ENCODE peak calls at places on chromosomes 2 and 18, in four cellular contexts. H, F, Z and X are unnamed samples.

GRCh38 chr18:25349926-25350560 is 1.9 kb downstream of the ZNF521 start:
- DNase-seq in F (peak; percentile 41), Z (peak; percentile 42), H (peak; percentile 63), X (peak; percentile 87)

GRCh38 chr2:68043719-68044498 is 18.9 kb downstream of the C1D start:
- DNase-seq in F (no peak), Z (no peak), H (no peak), X (no peak)

GRCh38 chr18:74378179-74378682 is 62.6 kb downstream of the C18orf63 start:
- DNase-seq in F (no peak), H (no peak), Z (no peak), X (no peak)

GRCh38 chr2:48738806-48739205 is 16.7 kb downstream of the LHCGR start:
- DNase-seq in H (no peak), F (no peak), Z (no peak), X (no peak)

GRCh38 chr2:217858519-217859466 is 144.0 kb downstream of the TNS1 start:
- DNase-seq in F (peak; percentile 43), Z (peak; percentile 88), H (no peak), X (peak; percentile 79)

GRCh38 chr2:147649288-147649687 is 195.5 kb upstream of the ACVR2A start:
- DNase-seq in Z (no peak), F (peak; percentile 36), H (peak; percentile 62), X (no peak)

GRCh38 chr2:75632091-75632704 is 14.4 kb upstream of the MRPL19 start:
- DNase-seq in H (no peak), Z (no peak), F (no peak), X (no peak)

GRCh38 chr2:195805283-195805976 is 148.4 kb downstream of the SLC39A10 start:
- DNase-seq in H (no peak), F (no peak), Z (no peak), X (no peak)

GRCh38 chr2:1283020-1283801 is 130.1 kb upstream of the TPO start:
- DNase-seq in Z (no peak), F (no peak), H (no peak), X (peak; percentile 60)

GRCh38 chr18:63779386-63779785 is 4.2 kb downstream of the SERPINB7 start:
- DNase-seq in Z (no peak), H (no peak), F (no peak), X (no peak)

GRCh38 chr2:40380036-40380435 is 71.9 kb downstream of the SLC8A1 start:
- DNase-seq in H (no peak), F (no peak), Z (no peak), X (no peak)

GRCh38 chr2:54233832-54234649 is 22.0 kb downstream of the TSPYL6 start:
- DNase-seq in F (no peak), Z (no peak), H (no peak), X (no peak)

GRCh38 chr2:42052702-42053481 is 5.1 kb downstream of the PKDCC start:
- DNase-seq in F (no peak), Z (no peak), H (no peak), X (no peak)

GRCh38 chr2:36743954-36744353 is 47.4 kb downstream of the VIT start:
- DNase-seq in Z (no peak), H (no peak), F (no peak), X (no peak)

GRCh38 chr2:215290980-215291599 is 20.8 kb upstream of the ATIC start:
- DNase-seq in F (no peak), H (no peak), Z (no peak), X (no peak)

GRCh38 chr18:75915941-75916640 is 488.6 kb upstream of the SMIM21 start:
- DNase-seq in Z (no peak), F (peak; percentile 84), H (peak; percentile 71), X (peak; percentile 87)

GRCh38 chr2:183215917-183216316 is 91.7 kb downstream of the NUP35 start:
- DNase-seq in Z (no peak), H (no peak), F (no peak), X (no peak)

GRCh38 chr2:43934567-43934966 is 61.2 kb downstream of the LRPPRC start:
- DNase-seq in H (no peak), F (no peak), Z (no peak), X (no peak)

GRCh38 chr18:12036201-12036751 is 55.0 kb downstream of the IMPA2 start:
- DNase-seq in H (peak; percentile 75), F (no peak), Z (no peak), X (no peak)

GRCh38 chr2:9797681-9798556 is 45.4 kb upstream of the TAF1B start:
- DNase-seq in H (peak; percentile 43), Z (peak; percentile 5), F (no peak), X (peak; percentile 48)

GRCh38 chr18:22318745-22319407 is 98.8 kb downstream of the CTAGE1 start:
- DNase-seq in H (no peak), Z (no peak), F (no peak), X (no peak)

GRCh38 chr2:48448274-48449061 is 81.5 kb upstream of the STON1 start:
- DNase-seq in Z (no peak), F (no peak), H (no peak), X (no peak)

GRCh38 chr18:46282177-46282570 is 178.0 kb downstream of the HAUS1 start:
- DNase-seq in Z (no peak), H (no peak), F (no peak), X (no peak)

GRCh38 chr18:36511791-36512352 is 214.4 kb downstream of the FHOD3 start:
- DNase-seq in H (no peak), F (no peak), Z (no peak), X (no peak)

GRCh38 chr2:26846881-26847662 is 860 bp upstream of the DPYSL5 start:
- DNase-seq in F (peak; percentile 41), Z (no peak), H (peak; percentile 50), X (no peak)

GRCh38 chr2:223585691-223586090 is 16.5 kb downstream of the SCG2 start:
- DNase-seq in F (no peak), Z (no peak), H (no peak), X (no peak)

GRCh38 chr2:129865976-129866375 is 113.5 kb upstream of the RAB6C start:
- DNase-seq in Z (no peak), H (no peak), F (no peak), X (no peak)

GRCh38 chr18:9612215-9612830 is 2.0 kb downstream of the PPP4R1 start:
- DNase-seq in F (no peak), Z (no peak), H (no peak), X (no peak)

GRCh38 chr2:177393381-177393780 is 808 bp downstream of the AGPS start:
- DNase-seq in F (no peak), H (no peak), Z (no peak), X (no peak)

GRCh38 chr18:35535297-35535696 is 37.5 kb upstream of the INO80C start:
- DNase-seq in F (no peak), Z (no peak), H (no peak), X (no peak)

GRCh38 chr2:215983581-215984351 is 29.6 kb downstream of the MREG start:
- DNase-seq in H (no peak), Z (no peak), F (no peak), X (no peak)

GRCh38 chr2:213544940-213545339 is 260.7 kb downstream of the SPAG16 start:
- DNase-seq in Z (no peak), F (no peak), H (no peak), X (no peak)

GRCh38 chr2:98907385-98907784 is 28.6 kb downstream of the CRACDL start:
- DNase-seq in F (no peak), H (peak; percentile 10), Z (no peak), X (no peak)

DNA sequence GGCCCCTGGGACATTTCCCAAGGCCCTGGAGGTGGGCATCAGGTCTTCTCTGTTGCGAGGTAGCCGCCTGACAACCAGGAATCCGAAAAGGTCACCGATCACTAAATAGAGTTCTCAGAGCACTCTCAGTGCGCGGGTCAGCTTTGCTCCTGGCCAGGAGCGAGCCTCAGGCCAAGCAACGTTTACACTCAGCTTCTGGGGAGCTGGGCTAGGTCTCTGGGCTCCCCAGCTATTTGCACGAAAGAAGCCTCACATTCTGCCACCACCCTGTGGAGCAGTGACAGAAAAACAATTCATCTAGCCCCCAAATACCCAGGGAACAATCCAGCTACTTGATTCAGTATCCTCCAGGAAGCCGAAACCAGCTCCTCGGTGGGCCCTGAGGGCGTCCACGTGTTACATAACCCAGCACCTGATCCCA is 3.3 kb downstream of the SH3BP4 start:
- DNase-seq in F (no peak), Z (no peak), H (no peak), X (no peak)
- H3K4me3 ChIP-seq in F (no peak overlapping the region), Z (no peak overlapping the region), H (no peak overlapping the region), X (peak overlapping the region; percentile 71)

GRCh38 chr2:128308889-128309288 is 9.8 kb downstream of the HS6ST1 start:
- DNase-seq in Z (peak; percentile 3), F (no peak), H (peak; percentile 42), X (peak; percentile 34)
- H3K27ac ChIP-seq in Z (no peak overlapping the region), F (no peak overlapping the region), H (no peak overlapping the region), X (no peak overlapping the region)

DNA sequence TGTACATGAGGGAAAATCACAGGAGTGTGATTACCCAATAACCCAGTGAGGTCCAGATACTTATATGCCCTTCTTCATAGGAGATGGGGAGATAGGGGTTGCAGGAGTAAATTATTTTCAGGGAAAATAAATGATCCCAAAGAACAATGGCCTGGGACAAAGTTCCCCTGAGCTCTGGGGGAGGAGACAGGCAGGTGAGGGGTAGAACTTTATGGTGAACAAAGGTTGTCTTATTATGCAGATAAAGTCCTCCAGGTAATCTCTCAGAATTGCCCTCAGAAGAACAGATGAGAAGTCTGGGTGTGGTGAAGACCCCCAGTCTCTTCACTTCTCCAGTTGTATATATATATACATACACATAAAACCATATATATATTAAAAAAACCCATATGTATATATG is 22.1 kb upstream of the RMDN2 start:
- DNase-seq in F (no peak), Z (no peak), H (no peak), X (no peak)
- H3K4me3 ChIP-seq in F (no peak overlapping the region), Z (no peak overlapping the region), H (no peak overlapping the region), X (no peak overlapping the region)

GRCh38 chr18:76971149-76971548 is 148.8 kb downstream of the ZNF236 start:
- DNase-seq in Z (no peak), H (no peak), F (no peak), X (no peak)
- H3K27ac ChIP-seq in Z (no peak overlapping the region), H (no peak overlapping the region), F (no peak overlapping the region), X (no peak overlapping the region)

DNA sequence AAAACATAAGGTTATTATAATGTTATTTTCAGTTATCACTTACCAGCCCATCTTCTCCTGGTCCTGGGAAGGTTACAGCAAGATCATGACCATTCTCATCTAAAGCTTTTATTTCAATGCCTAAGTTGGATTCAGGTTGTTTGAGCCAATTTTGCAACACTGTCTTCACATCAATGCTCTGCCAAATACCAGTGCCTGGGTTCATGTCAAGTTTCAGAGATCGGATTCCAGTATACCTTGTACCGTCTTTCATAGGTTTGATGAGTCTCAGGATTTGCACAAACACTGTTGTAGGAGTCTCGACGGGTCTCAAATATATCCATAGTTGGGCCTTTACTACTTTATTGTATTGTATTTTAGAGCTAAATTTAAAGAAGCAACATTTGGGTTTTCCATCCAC is 2.5 kb downstream of the MSTN start:
- DNase-seq in H (no peak), F (no peak), Z (no peak), X (no peak)
- H3K4me3 ChIP-seq in H (no peak overlapping the region), F (no peak overlapping the region), Z (no peak overlapping the region), X (no peak overlapping the region)

GRCh38 chr18:77144451-77145118 is 12.0 kb upstream of the MBP start:
- DNase-seq in F (no peak), Z (no peak), H (no peak), X (no peak)

GRCh38 chr18:77145364-77145901 is 12.8 kb upstream of the MBP start:
- DNase-seq in F (no peak), Z (no peak), H (no peak), X (no peak)

GRCh38 chr18:77148289-77148688 is 15.7 kb upstream of the MBP start:
- DNase-seq in F (no peak), Z (no peak), H (no peak), X (no peak)

GRCh38 chr18:77147418-77147852 is 14.9 kb upstream of the MBP start:
- DNase-seq in H (no peak), F (no peak), Z (no peak), X (no peak)

GRCh38 chr18:77146249-77147080 is 13.9 kb upstream of the MBP start:
- DNase-seq in H (no peak), F (no peak), Z (no peak), X (no peak)
- H3K27ac ChIP-seq in H (no peak overlapping the region), F (no peak overlapping the region), Z (no peak overlapping the region), X (no peak overlapping the region)